ENCODE peak calls at places on chromosomes 16 and 17, in four cellular contexts. C is AG04450, V is cardiac muscle cell, F is lower leg skin. B is an unnamed sample.

GRCh38 chr16:56640076-56640475 is 1.6 kb downstream of the MT1A start:
- DNase-seq in F (no peak), C (no peak), V (no peak), B (no peak)

GRCh38 chr17:58630883-58631522 is 60.8 kb downstream of the TEX14 start:
- DNase-seq in F (no peak), C (no peak), V (no peak), B (no peak)

GRCh38 chr16:64586756-64587155 is 535.1 kb downstream of the CDH11 start:
- DNase-seq in F (no peak), V (no peak), C (no peak), B (no peak)

GRCh38 chr17:30393911-30394867 is 15.5 kb downstream of the CPD start:
- DNase-seq in V (no peak), C (no peak), F (no peak), B (no peak)

GRCh38 chr17:18225562-18226283 is at the start of gene LLGL1:
- DNase-seq in F (no peak), C (no peak), V (peak; percentile 12), B (no peak)

GRCh38 chr16:30095166-30096078 is 591 bp downstream of the YPEL3 start:
- DNase-seq in C (no peak), F (no peak), V (no peak), B (no peak)

GRCh38 chr16:9082422-9082821 is 9.0 kb upstream of the HAPSTR1 start:
- DNase-seq in V (no peak), C (no peak), F (no peak), B (no peak)

GRCh38 chr17:77365584-77366186 is 224.9 kb downstream of the SEC14L1 start:
- DNase-seq in V (peak; percentile 84), C (peak; percentile 66), F (no peak), B (no peak)

GRCh38 chr17:82752371-82753200 is 721 bp downstream of the TBCD start:
- DNase-seq in V (peak; percentile 27), C (no peak), F (no peak), B (no peak)

GRCh38 chr16:85605051-85605911 is 7.8 kb upstream of the GSE1 start:
- DNase-seq in C (no peak), V (no peak), F (no peak), B (no peak)

GRCh38 chr16:85607331-85607765 is 5.8 kb upstream of the GSE1 start:
- DNase-seq in F (no peak), V (peak; percentile 34), C (no peak), B (no peak)

GRCh38 chr16:85606920-85607319 is 6.2 kb upstream of the GSE1 start:
- DNase-seq in C (no peak), V (no peak), F (no peak), B (no peak)

GRCh38 chr16:85607796-85608514 is 5.2 kb upstream of the GSE1 start:
- DNase-seq in C (no peak), F (no peak), V (no peak), B (no peak)

DNA sequence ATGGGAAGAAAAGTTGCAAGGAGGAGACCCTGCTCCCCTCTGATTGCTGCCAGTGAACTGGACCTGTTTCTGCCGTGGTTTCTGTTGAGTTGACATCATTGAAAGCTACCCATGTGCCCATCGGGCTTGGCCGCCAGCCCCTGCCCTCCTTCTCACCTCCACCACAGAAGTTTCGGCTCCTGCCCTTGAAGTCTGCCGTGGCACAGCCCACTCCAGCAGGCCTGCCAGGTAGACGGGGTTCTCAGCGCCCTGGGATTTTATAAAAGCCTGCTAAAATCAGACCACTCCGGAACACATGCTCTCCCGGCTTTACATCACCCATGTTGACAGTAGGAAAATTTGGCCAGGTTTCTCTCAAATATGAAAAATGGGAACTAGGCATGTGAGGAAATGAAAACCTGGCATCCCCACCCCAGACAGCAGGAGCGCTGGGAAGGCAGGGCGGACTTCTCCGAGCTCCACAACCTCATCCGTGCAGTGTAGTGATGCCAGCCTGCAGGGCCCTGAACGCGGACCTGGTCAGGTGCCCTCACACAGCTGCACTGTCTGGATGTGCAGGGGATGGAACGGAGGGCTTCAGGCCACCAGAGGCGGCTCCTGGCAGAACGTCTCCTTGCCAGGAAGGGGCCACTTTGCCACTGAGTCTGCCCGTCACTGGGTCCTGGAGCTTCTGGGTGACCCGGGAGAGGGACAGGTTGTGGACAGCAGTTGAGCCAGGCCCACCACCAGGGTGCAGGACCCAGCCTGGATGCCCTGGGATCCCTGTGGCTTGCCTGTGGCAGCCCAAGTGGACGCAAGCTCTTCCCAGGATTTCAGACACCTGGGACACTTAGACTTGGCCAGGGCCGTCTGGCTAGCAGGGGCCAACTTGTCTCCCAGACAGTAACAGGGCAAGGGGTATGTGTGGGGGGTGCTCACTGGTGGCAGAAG is 6.9 kb upstream of the GSE1 start:
- DNase-seq in V (no peak), C (no peak), F (no peak), B (no peak)
- TF ChIP-seq CTCF in V (no peak), C (no peak), F (no peak), B (no peak)

GRCh38 chr17:6893382-6894205 is 62.1 kb upstream of the TEKT1 start:
- DNase-seq in V (no peak), F (no peak), C (no peak), B (no peak)

DNA sequence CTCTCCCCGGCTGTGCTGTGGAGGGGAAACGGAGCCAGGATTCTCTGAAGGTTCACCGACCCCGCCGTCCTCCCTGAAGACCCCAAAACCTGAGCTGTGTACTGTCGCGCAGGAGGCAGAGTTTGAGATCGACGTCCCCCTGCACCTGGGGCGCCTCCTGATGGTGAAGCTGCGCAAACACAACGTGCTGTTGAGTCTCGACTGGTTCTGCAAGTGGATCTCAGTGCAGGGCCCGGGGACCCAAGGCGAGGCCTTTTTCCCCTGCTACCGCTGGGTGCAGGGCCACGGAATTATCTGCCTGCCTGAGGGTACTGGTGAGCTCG is 62.6 kb upstream of the TEKT1 start:
- DNase-seq in C (no peak), V (peak; percentile 41), F (no peak), B (no peak)
- TF ChIP-seq CTCF in C (peak; percentile 36), V (peak; percentile 62), F (no peak), B (peak; percentile 36)

GRCh38 chr17:71709271-71709670 is 411.5 kb upstream of the SOX9 start:
- DNase-seq in V (no peak), F (no peak), C (no peak), B (peak; percentile 42)
- TF ChIP-seq CTCF in V (no peak), F (no peak), C (no peak), B (no peak)

GRCh38 chr17:41777157-41777578 is 9.3 kb downstream of the JUP start:
- DNase-seq in F (no peak), C (no peak), V (no peak), B (no peak)
- TF ChIP-seq CTCF in F (no peak), C (peak; percentile 20), V (peak; percentile 35), B (no peak)

B was measured in AG09319.